ENCODE peak calls at places on chromosomes 1 and 21, in nine cellular contexts. I is foreskin fibroblast; N is fibroblast of the aortic adventitia; C is CD8-positive, alpha-beta T cell; F is dorsolateral prefrontal cortex; K is HFF-Myc; L is lower leg skin; D is Caco-2; U is epithelial cell of esophagus. V is an unnamed sample.

GRCh38 chr1:12356004-12356890 is 126.4 kb downstream of the VPS13D start:
- DNase-seq in I (no peak), N (peak), C (no peak), F (no peak), K (no peak), L (no peak), D (no peak), U (no peak), V (peak)

GRCh38 chr1:229986737-229987364 is 80.2 kb upstream of the GALNT2 start:
- DNase-seq in I (no peak), N (no peak), C (no peak), F (no peak), K (no peak), L (no peak), D (no peak), U (no peak), V (no peak)

GRCh38 chr1:77218477-77219165 is 609 bp downstream of the PIGK start:
- DNase-seq in I (peak), N (peak), C (no peak), F (no peak), K (peak), L (no peak), D (no peak), U (peak), V (peak)

GRCh38 chr21:20254964-20255363 is 743.2 kb upstream of the NCAM2 start:
- DNase-seq in I (no peak), N (no peak), C (no peak), F (no peak), K (no peak), L (no peak), D (no peak), U (no peak), V (no peak)

GRCh38 chr1:241213147-241213546 is 143.9 kb downstream of the RGS7 start:
- DNase-seq in I (peak), N (no peak), C (no peak), F (no peak), K (no peak), L (no peak), D (peak), U (peak), V (no peak)

GRCh38 chr1:243315933-243316332 is 60.1 kb downstream of the SDCCAG8 start:
- DNase-seq in I (no peak), N (peak), C (no peak), F (no peak), K (no peak), L (no peak), D (no peak), U (no peak), V (peak)

GRCh38 chr1:209890606-209891330 is 47.2 kb upstream of the SYT14 start:
- DNase-seq in I (peak), N (no peak), C (no peak), F (no peak), K (no peak), L (no peak), D (no peak), U (peak), V (no peak)

GRCh38 chr1:78843111-78843908 is 163.2 kb downstream of the ADGRL4 start:
- DNase-seq in I (peak), N (peak), C (no peak), F (no peak), K (peak), L (no peak), D (no peak), U (no peak), V (peak)

GRCh38 chr1:214464303-214465287 is 86.8 kb downstream of the PTPN14 start:
- DNase-seq in I (no peak), N (no peak), C (no peak), F (peak), K (no peak), L (no peak), D (no peak), U (no peak), V (no peak)

GRCh38 chr1:203765029-203765837 is at the start of gene LAX1:
- DNase-seq in I (no peak), N (no peak), C (peak), F (no peak), K (no peak), L (no peak), D (no peak), U (no peak), V (no peak)

GRCh38 chr1:58932820-58933598 is 149.2 kb upstream of the JUN start:
- DNase-seq in I (peak), N (peak), C (no peak), F (no peak), K (peak), L (no peak), D (peak), U (peak), V (peak)

GRCh38 chr1:60622486-60622885 is 459.9 kb upstream of the NFIA start:
- DNase-seq in I (no peak), N (no peak), C (no peak), F (no peak), K (no peak), L (no peak), D (no peak), U (no peak), V (peak)

GRCh38 chr1:178337091-178337726 is 159.6 kb downstream of the CLEC20A start:
- DNase-seq in I (no peak), N (no peak), C (no peak), F (no peak), K (no peak), L (no peak), D (no peak), U (no peak), V (no peak)
- TF ChIP-seq CTCF in I (no peak), N (no peak), C (no peak), F (no peak), K (no peak), L (no peak), D (no peak), U (no peak), V (no peak)

DNA sequence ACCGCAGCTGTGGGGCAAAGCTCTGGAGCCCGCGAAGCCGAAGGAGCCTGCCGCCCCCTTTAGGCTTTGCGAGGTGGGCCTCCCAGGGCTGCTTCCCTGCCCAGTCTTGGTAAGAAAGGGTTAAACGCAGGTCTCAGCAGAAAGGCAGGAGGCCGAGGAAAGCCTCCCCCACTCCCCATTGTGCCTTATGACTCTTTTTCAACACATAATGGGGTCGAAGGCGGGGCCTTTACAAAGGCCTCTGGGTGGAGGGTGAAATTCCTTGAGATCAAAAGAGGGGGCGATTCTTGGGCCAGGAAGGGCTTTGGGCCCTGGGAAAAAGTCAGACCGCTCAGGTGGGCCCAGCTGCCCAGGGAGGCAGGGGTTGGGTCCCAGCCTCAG is 880 bp downstream of the ALPL start:
- DNase-seq in I (no peak), N (no peak), C (no peak), F (no peak), K (no peak), L (no peak), D (no peak), U (no peak), V (no peak)
- H3K4me3 ChIP-seq in I (no peak), N (no peak), C (no peak), F (peak), K (no peak), L (no peak), D (no peak), U (no peak), V (no peak)

GRCh38 chr1:226202246-226202645 is 15.7 kb upstream of the ACBD3 start:
- DNase-seq in I (no peak), N (no peak), C (no peak), F (no peak), K (no peak), L (no peak), D (no peak), U (no peak), V (no peak)

GRCh38 chr1:226199971-226200370 is 13.4 kb upstream of the ACBD3 start:
- DNase-seq in I (no peak), N (no peak), C (no peak), F (no peak), K (no peak), L (no peak), D (no peak), U (no peak), V (no peak)

GRCh38 chr1:226203693-226204092 is 17.2 kb upstream of the ACBD3 start:
- DNase-seq in I (no peak), N (no peak), C (no peak), F (no peak), K (no peak), L (no peak), D (no peak), U (no peak), V (no peak)

GRCh38 chr1:226203237-226203636 is 16.7 kb upstream of the ACBD3 start:
- DNase-seq in I (no peak), N (no peak), C (no peak), F (no peak), K (no peak), L (no peak), D (no peak), U (peak), V (no peak)

GRCh38 chr1:226201029-226201593 is 14.6 kb upstream of the ACBD3 start:
- DNase-seq in I (peak), N (peak), C (no peak), F (no peak), K (no peak), L (no peak), D (no peak), U (peak), V (peak)
- TF ChIP-seq CTCF in I (peak), N (peak), C (no peak), F (no peak), K (peak), L (no peak), D (no peak), U (peak), V (peak)

GRCh38 chr1:154406572-154406879 is 1.4 kb downstream of the IL6R start:
- DNase-seq in I (no peak), N (no peak), C (no peak), F (no peak), K (no peak), L (no peak), D (no peak), U (no peak), V (no peak)
- H3K4me3 ChIP-seq in I (peak), N (peak), C (peak), F (peak), K (no peak), L (peak), D (peak), U (peak), V (peak)

GRCh38 chr1:2525896-2526823 is at the start of gene PANK4:
- DNase-seq in I (peak), N (peak), C (peak), F (peak), K (peak), L (peak), D (peak), U (peak), V (peak)
- TF ChIP-seq CTCF in I (peak), N (peak), C (no peak), F (peak), K (no peak), L (no peak), D (no peak), U (no peak), V (no peak)